ENCODE peak calls at places on chromosomes 3 and 15, in six cellular contexts. L is Calu3, S is caudate nucleus, P is cardiac muscle cell, M is T-cell, X is HFF-Myc. G is an unnamed sample.
A peak's percentile ranks its signal among the peaks of the same experiment; 100 is the strongest.

GRCh38 chr3:133887951-133888703 is 7.6 kb downstream of the RAB6B start:
- DNase-seq in S (no peak), L (no peak), P (no peak), M (no peak), X (no peak), G (no peak)

GRCh38 chr3:10551821-10552630 is 46.6 kb upstream of the ATP2B2 start:
- DNase-seq in S (peak; percentile 54), P (no peak), L (peak; percentile 72), M (peak; percentile 39), X (no peak), G (no peak)

GRCh38 chr3:194174980-194175379 is 39.0 kb downstream of the HES1 start:
- DNase-seq in M (no peak), L (no peak), S (no peak), X (no peak), P (no peak), G (no peak)

GRCh38 chr3:126104028-126104635 is 20.2 kb upstream of the SLC41A3 start:
- DNase-seq in L (no peak), X (no peak), S (no peak), M (no peak), P (no peak), G (no peak)

GRCh38 chr3:176906046-176906905 is 291.0 kb downstream of the TBL1XR1 start:
- DNase-seq in L (peak; percentile 39), P (peak; percentile 37), M (no peak), S (no peak), X (peak; percentile 59), G (peak; percentile 62)

GRCh38 chr3:143507735-143508580 is 340.3 kb downstream of the SLC9A9 start:
- DNase-seq in P (no peak), X (no peak), L (no peak), S (no peak), M (no peak), G (no peak)

GRCh38 chr3:111246967-111247760 is 175.5 kb downstream of the NECTIN3 start:
- DNase-seq in M (no peak), S (no peak), P (no peak), L (peak; percentile 16), X (no peak), G (peak; percentile 85)

GRCh38 chr3:14511971-14512943 is 27.9 kb downstream of the GRIP2 start:
- DNase-seq in S (no peak), P (no peak), L (no peak), X (no peak), M (no peak), G (no peak)

GRCh38 chr15:96585634-96586386 is 255.3 kb downstream of the NR2F2 start:
- DNase-seq in S (no peak), L (no peak), X (no peak), M (no peak), P (no peak), G (no peak)

GRCh38 chr15:67747949-67748348 is 77.4 kb upstream of the SKOR1 start:
- DNase-seq in X (no peak), M (no peak), S (no peak), P (no peak), L (no peak), G (no peak)

GRCh38 chr15:70195808-70196304 is 98.1 kb upstream of the TLE3 start:
- DNase-seq in P (no peak), M (no peak), X (peak; percentile 20), S (peak; percentile 24), L (no peak), G (peak; percentile 90)

GRCh38 chr3:49539659-49540560 is 14.4 kb upstream of the BSN start:
- DNase-seq in L (peak; percentile 95), P (peak; percentile 99), S (peak; percentile 81), M (peak; percentile 89), X (peak; percentile 63), G (peak; percentile 78)